ENCODE peak calls at places on chromosomes 4 and X, in four cellular contexts. W is pancreas, G is mesenchymal stem cell, P is testis. F is an unnamed sample.

GRCh38 chrX:55919367-55920221 is 202.0 kb downstream of the RRAGB start:
- DNase-seq in W (no peak), G (no peak), P (no peak), F (no peak)

GRCh38 chr4:137531951-137532868 is at the start of gene PCDH18:
- DNase-seq in W (peak; percentile 53), G (peak; percentile 97), P (peak; percentile 94), F (peak; percentile 90)

GRCh38 chrX:127708155-127708554 is 344.0 kb downstream of the ACTRT1 start:
- DNase-seq in W (no peak), G (no peak), P (no peak), F (peak; percentile 2)

GRCh38 chr4:87030606-87031441 is 96.0 kb downstream of the AFF1 start:
- DNase-seq in W (no peak), G (peak; percentile 64), P (peak; percentile 35), F (no peak)

GRCh38 chrX:123481908-123482873 is 250.7 kb downstream of the THOC2 start:
- DNase-seq in W (no peak), G (no peak), P (no peak), F (no peak)

GRCh38 chr4:170234800-170235199 is 145.0 kb upstream of the AADAT start:
- DNase-seq in W (no peak), G (no peak), P (no peak), F (no peak)

GRCh38 chrX:12210921-12211320 is 72.6 kb downstream of the FRMPD4 start:
- DNase-seq in W (no peak), G (peak; percentile 6), P (no peak), F (no peak)

GRCh38 chrX:133972916-133973315 is 12.5 kb downstream of the GPC3 start:
- DNase-seq in W (no peak), G (no peak), P (no peak), F (no peak)

GRCh38 chr4:87122252-87122651 is 98.2 kb downstream of the KLHL8 start:
- DNase-seq in W (no peak), G (peak; percentile 18), P (no peak), F (peak; percentile 77)

GRCh38 chrX:40003071-40003981 is 94.4 kb downstream of the BCOR start:
- DNase-seq in W (no peak), G (peak; percentile 36), P (no peak), F (no peak)

GRCh38 chr4:46586566-46586965 is 196.6 kb upstream of the GABRA2 start:
- DNase-seq in W (no peak), G (no peak), P (no peak), F (no peak)

GRCh38 chr4:26557164-26557563 is 26.7 kb upstream of the TBC1D19 start:
- DNase-seq in W (no peak), G (no peak), P (no peak), F (no peak)

GRCh38 chrX:140918398-140919043 is 83.9 kb upstream of the SPANXB1 start:
- DNase-seq in W (no peak), G (peak; percentile 75), P (peak; percentile 41), F (peak; percentile 11)

GRCh38 chr4:55184600-55185523 is 59.5 kb upstream of the KDR start:
- DNase-seq in W (peak; percentile 19), G (peak; percentile 76), P (peak; percentile 52), F (peak; percentile 16)

GRCh38 chr4:60737858-60738257 is 462.3 kb upstream of the ADGRL3 start:
- DNase-seq in W (no peak), G (peak; percentile 49), P (no peak), F (no peak)

GRCh38 chr4:2217726-2218125 is 24.2 kb downstream of the HAUS3 start:
- DNase-seq in W (no peak), G (peak; percentile 14), P (no peak), F (no peak)

GRCh38 chr4:57127361-57127760 is 17.2 kb upstream of the IGFBP7 start:
- DNase-seq in W (no peak), G (no peak), P (no peak), F (no peak)

GRCh38 chrX:349196-349595 is 30.6 kb upstream of the GTPBP6 start:
- DNase-seq in W (no peak), G (peak; percentile 45), P (no peak), F (no peak)

GRCh38 chr4:3135155-3136011 is 60.9 kb downstream of the HTT start:
- DNase-seq in W (no peak), G (peak; percentile 20), P (no peak), F (peak; percentile 68)

GRCh38 chrX:43166874-43167273 is 388.9 kb upstream of the PPP1R2C start:
- DNase-seq in W (no peak), G (no peak), P (no peak), F (no peak)

GRCh38 chr4:143443728-143444127 is 69.8 kb upstream of the SMARCA5 start:
- DNase-seq in W (no peak), G (no peak), P (no peak), F (no peak)

GRCh38 chrX:116384406-116384805 is 52.0 kb upstream of the SLC6A14 start:
- DNase-seq in W (no peak), G (no peak), P (no peak), F (no peak)

DNA sequence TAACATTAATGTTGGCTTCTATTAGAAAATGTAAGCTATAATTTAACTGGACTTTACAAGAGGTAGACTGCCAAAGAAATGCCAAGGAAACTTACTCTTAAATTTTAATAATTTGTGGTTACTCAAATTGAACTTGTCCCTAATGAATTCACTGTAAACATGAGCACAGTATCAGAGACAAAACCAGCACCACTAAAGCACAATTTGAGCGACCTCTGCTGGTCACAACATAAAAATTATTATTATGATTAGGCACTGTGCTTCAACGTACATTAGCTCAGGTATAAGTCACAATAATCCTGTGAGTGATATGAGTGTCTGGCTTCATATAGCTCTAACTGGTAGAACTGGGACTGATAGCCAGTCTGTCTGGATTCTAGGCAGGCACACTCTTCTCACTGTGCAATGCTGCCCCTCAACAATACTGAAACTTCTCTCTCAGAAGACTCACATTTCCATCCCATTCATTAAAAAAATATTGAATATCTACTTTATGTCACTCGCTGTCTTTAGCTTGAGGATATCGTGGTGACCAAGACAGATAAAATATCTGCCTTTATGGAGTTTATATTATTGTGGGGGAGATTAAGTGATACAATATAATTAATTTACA is 8.0 kb downstream of the NUDT6 start:
- DNase-seq in W (no peak), G (no peak), P (no peak), F (no peak)
- H3K4me3 ChIP-seq in W (no peak overlapping the region), G (no peak overlapping the region), P (no peak overlapping the region), F (no peak overlapping the region)

GRCh38 chr4:68062501-68062900 is 67.2 kb downstream of the TMPRSS11F start:
- DNase-seq in W (no peak), G (no peak), P (no peak), F (no peak)
- H3K4me3 ChIP-seq in W (no peak overlapping the region), G (no peak overlapping the region), P (no peak overlapping the region), F (no peak overlapping the region)

GRCh38 chrX:147573266-147573665 is 338.5 kb upstream of the FMR1 start:
- DNase-seq in W (no peak), G (no peak), P (no peak), F (no peak)

GRCh38 chrX:147565239-147565638 is 346.5 kb upstream of the FMR1 start:
- DNase-seq in W (no peak), G (no peak), P (no peak), F (no peak)

DNA sequence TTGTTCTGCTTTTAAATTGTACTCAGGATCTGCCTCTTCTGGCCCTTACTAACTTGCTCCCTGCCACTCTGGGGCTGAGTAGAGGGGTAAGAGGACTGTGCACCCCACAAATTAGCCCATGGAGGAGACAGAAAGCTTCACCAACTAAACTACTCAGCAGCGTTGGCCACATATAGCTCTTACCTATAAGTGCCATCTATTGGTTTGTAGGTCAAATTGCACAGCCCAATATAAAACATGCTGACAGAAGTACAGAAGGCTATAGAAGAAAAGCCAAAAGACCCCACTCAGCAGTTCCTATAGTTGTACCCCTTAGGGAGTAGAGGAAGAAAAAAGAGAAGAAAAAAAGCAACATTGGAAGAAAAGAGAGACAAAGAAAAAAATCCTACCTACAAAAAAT is 341.2 kb upstream of the FMR1 start:
- DNase-seq in W (no peak), G (no peak), P (no peak), F (no peak)
- H3K4me3 ChIP-seq in W (no peak overlapping the region), G (no peak overlapping the region), P (no peak overlapping the region), F (no peak overlapping the region)

GRCh38 chr4:6671648-6672047 is 22.0 kb upstream of the S100P start:
- DNase-seq in W (no peak), G (no peak), P (no peak), F (no peak)

GRCh38 chr4:6673660-6674499 is 19.8 kb upstream of the S100P start:
- DNase-seq in W (peak; percentile 91), G (peak; percentile 95), P (peak; percentile 95), F (peak; percentile 95)

GRCh38 chr4:6676722-6677558 is 16.7 kb upstream of the S100P start:
- DNase-seq in W (no peak), G (no peak), P (no peak), F (no peak)

GRCh38 chr4:6672131-6672530 is 21.5 kb upstream of the S100P start:
- DNase-seq in W (no peak), G (no peak), P (no peak), F (no peak)

DNA sequence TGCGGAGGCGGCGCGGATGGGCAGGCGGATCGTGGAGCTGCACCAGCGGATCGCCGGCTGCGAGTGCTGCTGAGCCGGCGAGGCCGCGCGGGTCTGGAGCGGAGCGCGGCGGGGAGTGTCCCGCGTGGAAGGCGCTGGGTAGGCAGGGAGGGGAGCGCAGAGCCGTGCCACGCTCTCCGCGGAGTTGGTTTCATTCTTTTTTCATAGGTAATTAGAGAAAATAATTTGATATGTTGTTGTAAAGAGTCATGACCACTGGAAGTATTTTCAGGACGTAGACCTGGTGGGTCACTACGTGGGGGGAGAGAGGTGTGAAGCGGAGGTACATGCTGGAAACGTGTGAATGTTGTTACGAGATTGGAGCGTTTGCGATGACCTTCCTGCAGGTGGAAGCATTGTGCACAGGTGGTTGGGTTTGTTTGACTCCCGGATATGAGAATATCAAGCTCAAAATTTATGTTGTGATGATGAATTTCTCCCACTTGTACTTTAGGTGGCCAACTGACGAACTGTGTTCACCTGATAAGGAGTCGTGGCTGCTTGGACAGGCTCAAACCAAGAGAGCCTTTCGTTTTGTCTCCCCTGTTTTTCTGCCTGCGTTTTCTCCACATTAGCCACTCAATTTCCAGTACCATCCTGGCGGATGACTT is 19.1 kb upstream of the S100P start:
- DNase-seq in W (no peak), G (peak; percentile 39), P (peak; percentile 40), F (peak; percentile 41)
- H3K4me3 ChIP-seq in W (peak overlapping the region; percentile 73), G (peak overlapping the region; percentile 99), P (peak overlapping the region; percentile 77), F (peak overlapping the region; percentile 56)

DNA sequence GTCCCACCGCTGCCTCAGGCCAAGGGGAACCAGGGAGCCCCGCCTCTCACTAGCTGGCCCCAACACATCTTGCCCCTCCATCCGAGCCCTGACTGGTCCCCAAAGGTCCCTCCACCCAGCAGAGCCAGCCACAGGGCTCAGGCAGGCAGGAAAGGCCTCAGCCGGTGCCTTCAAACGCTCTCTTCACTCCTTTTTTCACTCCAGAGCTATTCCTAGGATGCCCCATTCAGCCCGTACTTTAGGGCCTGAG is 1.5 kb upstream of the ARHGAP4 start:
- DNase-seq in W (peak; percentile 42), G (no peak), P (no peak), F (no peak)
- H3K4me3 ChIP-seq in W (peak overlapping the region; percentile 35), G (peak overlapping the region; percentile 84), P (peak overlapping the region; percentile 67), F (peak overlapping the region; percentile 49)

DNA sequence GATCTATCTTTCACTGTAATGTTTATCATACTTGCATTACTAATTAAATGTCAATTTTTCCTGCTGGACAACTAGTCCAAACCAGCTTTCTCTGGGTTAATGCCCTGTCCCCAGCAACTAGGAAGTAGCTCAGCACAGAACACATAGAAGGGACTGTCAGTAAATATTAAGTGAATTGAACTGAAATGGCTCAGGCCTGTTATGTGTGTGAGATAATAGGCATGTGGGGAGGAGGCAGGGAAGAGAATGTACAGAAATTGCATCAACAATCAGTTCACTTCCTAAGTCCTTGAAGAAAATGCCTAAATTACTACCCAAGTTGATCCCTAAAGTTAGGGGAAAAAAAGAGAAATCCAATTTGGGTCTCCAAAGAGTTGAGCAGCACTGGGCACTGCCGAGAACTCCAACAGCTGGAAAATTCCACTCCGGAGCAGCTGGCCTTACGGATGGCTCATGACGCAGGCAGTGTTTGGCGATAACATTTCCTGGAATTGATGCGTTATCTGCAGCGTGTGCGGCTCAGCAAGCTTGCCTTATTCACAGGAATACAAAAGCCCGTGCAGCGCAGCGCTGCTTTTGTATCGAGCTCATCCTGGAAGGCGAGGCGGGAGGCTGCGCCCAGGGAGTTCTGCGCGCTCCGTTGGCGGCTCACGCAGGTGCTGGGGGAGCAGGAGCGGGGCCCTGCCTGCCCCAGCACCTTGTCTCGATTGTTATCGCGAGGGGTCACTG is 297.3 kb upstream of the LCORL start:
- DNase-seq in W (peak; percentile 30), G (no peak), P (peak; percentile 22), F (no peak)
- H3K4me3 ChIP-seq in W (no peak overlapping the region), G (peak overlapping the region; percentile 68), P (peak overlapping the region; percentile 6), F (no peak overlapping the region)

F was measured in thyroid gland.